ENCODE peak calls at places on chromosomes 6 and 20, in six cellular contexts. One of them, this sample, is unnamed.

GRCh38 chr6:39899540-39900295 is 34.5 kb downstream of the MOCS1 start:
- DNase-seq in astrocyte of the spinal cord: no peak
- DNase-seq in T-helper 2 cell treated with Interferon-gamma antibody and Interleukin-4, amounts not matched to agents 5 μg/mL and 100 μg/mL, for 36 hours: no peak
- DNase-seq in neural crest cell: no peak
- DNase-seq in ELR: peak; percentile 38
- DNase-seq in CD8-positive, alpha-beta T cell: no peak
- DNase-seq in this sample: no peak

GRCh38 chr6:149260214-149260874 is 57.2 kb upstream of the TAB2 start:
- DNase-seq in astrocyte of the spinal cord: no peak
- DNase-seq in T-helper 2 cell treated with Interferon-gamma antibody and Interleukin-4, amounts not matched to agents 5 μg/mL and 100 μg/mL, for 36 hours: no peak
- DNase-seq in neural crest cell: no peak
- DNase-seq in ELR: no peak
- DNase-seq in CD8-positive, alpha-beta T cell: no peak
- DNase-seq in this sample: no peak

GRCh38 chr6:16450285-16450684 is 211.9 kb downstream of the GMPR start:
- DNase-seq in astrocyte of the spinal cord: peak; percentile 80
- DNase-seq in T-helper 2 cell treated with Interferon-gamma antibody and Interleukin-4, amounts not matched to agents 5 μg/mL and 100 μg/mL, for 36 hours: no peak
- DNase-seq in neural crest cell: no peak
- DNase-seq in ELR: peak; percentile 92
- DNase-seq in CD8-positive, alpha-beta T cell: no peak
- DNase-seq in this sample: no peak

GRCh38 chr6:25754508-25754907 is at the start of gene SLC17A4:
- DNase-seq in astrocyte of the spinal cord: no peak
- DNase-seq in T-helper 2 cell treated with Interferon-gamma antibody and Interleukin-4, amounts not matched to agents 5 μg/mL and 100 μg/mL, for 36 hours: no peak
- DNase-seq in neural crest cell: no peak
- DNase-seq in ELR: no peak
- DNase-seq in CD8-positive, alpha-beta T cell: no peak
- DNase-seq in this sample: no peak

GRCh38 chr6:165800337-165800736 is 137.3 kb upstream of the PDE10A start:
- DNase-seq in astrocyte of the spinal cord: no peak
- DNase-seq in T-helper 2 cell treated with Interferon-gamma antibody and Interleukin-4, amounts not matched to agents 5 μg/mL and 100 μg/mL, for 36 hours: no peak
- DNase-seq in neural crest cell: no peak
- DNase-seq in ELR: no peak
- DNase-seq in CD8-positive, alpha-beta T cell: no peak
- DNase-seq in this sample: no peak

GRCh38 chr20:1803216-1804128 is 91.7 kb upstream of the SIRPA start:
- DNase-seq in astrocyte of the spinal cord: peak; percentile 57
- DNase-seq in T-helper 2 cell treated with Interferon-gamma antibody and Interleukin-4, amounts not matched to agents 5 μg/mL and 100 μg/mL, for 36 hours: peak; percentile 13
- DNase-seq in neural crest cell: peak; percentile 58
- DNase-seq in ELR: peak; percentile 45
- DNase-seq in CD8-positive, alpha-beta T cell: peak; percentile 10
- DNase-seq in this sample: peak; percentile 88

GRCh38 chr20:60104980-60105379 is 146.8 kb downstream of the CDH26 start:
- DNase-seq in astrocyte of the spinal cord: no peak
- DNase-seq in T-helper 2 cell treated with Interferon-gamma antibody and Interleukin-4, amounts not matched to agents 5 μg/mL and 100 μg/mL, for 36 hours: no peak
- DNase-seq in neural crest cell: no peak
- DNase-seq in ELR: no peak
- DNase-seq in CD8-positive, alpha-beta T cell: no peak
- DNase-seq in this sample: peak; percentile 83

GRCh38 chr6:26520840-26521484 is 17.2 kb upstream of the HMGN4 start:
- DNase-seq in astrocyte of the spinal cord: peak; percentile 88
- DNase-seq in T-helper 2 cell treated with Interferon-gamma antibody and Interleukin-4, amounts not matched to agents 5 μg/mL and 100 μg/mL, for 36 hours: peak; percentile 79
- DNase-seq in neural crest cell: peak; percentile 78
- DNase-seq in ELR: peak; percentile 86
- DNase-seq in CD8-positive, alpha-beta T cell: peak; percentile 86
- DNase-seq in this sample: peak; percentile 93

GRCh38 chr6:113328886-113329381 is 528.2 kb upstream of the MARCKS start:
- DNase-seq in astrocyte of the spinal cord: peak; percentile 77
- DNase-seq in T-helper 2 cell treated with Interferon-gamma antibody and Interleukin-4, amounts not matched to agents 5 μg/mL and 100 μg/mL, for 36 hours: no peak
- DNase-seq in neural crest cell: peak; percentile 5
- DNase-seq in ELR: no peak
- DNase-seq in CD8-positive, alpha-beta T cell: no peak
- DNase-seq in this sample: no peak

GRCh38 chr6:12875061-12875460 is 158.5 kb downstream of the PHACTR1 start:
- DNase-seq in astrocyte of the spinal cord: peak; percentile 18
- DNase-seq in T-helper 2 cell treated with Interferon-gamma antibody and Interleukin-4, amounts not matched to agents 5 μg/mL and 100 μg/mL, for 36 hours: no peak
- DNase-seq in neural crest cell: no peak
- DNase-seq in ELR: peak; percentile 97
- DNase-seq in CD8-positive, alpha-beta T cell: no peak
- DNase-seq in this sample: no peak

GRCh38 chr20:33010674-33011449 is 3.4 kb downstream of the BPIFB2 start:
- DNase-seq in astrocyte of the spinal cord: no peak
- DNase-seq in T-helper 2 cell treated with Interferon-gamma antibody and Interleukin-4, amounts not matched to agents 5 μg/mL and 100 μg/mL, for 36 hours: no peak
- DNase-seq in neural crest cell: no peak
- DNase-seq in ELR: no peak
- DNase-seq in CD8-positive, alpha-beta T cell: no peak
- DNase-seq in this sample: no peak

GRCh38 chr6:168302534-168302933 is 17.0 kb downstream of the DACT2 start:
- DNase-seq in astrocyte of the spinal cord: no peak
- DNase-seq in T-helper 2 cell treated with Interferon-gamma antibody and Interleukin-4, amounts not matched to agents 5 μg/mL and 100 μg/mL, for 36 hours: no peak
- DNase-seq in neural crest cell: no peak
- DNase-seq in ELR: no peak
- DNase-seq in CD8-positive, alpha-beta T cell: no peak
- DNase-seq in this sample: peak; percentile 73

GRCh38 chr6:109671721-109672120 is 19.3 kb downstream of the AK9 start:
- DNase-seq in astrocyte of the spinal cord: peak; percentile 49
- DNase-seq in T-helper 2 cell treated with Interferon-gamma antibody and Interleukin-4, amounts not matched to agents 5 μg/mL and 100 μg/mL, for 36 hours: no peak
- DNase-seq in neural crest cell: no peak
- DNase-seq in ELR: peak; percentile 64
- DNase-seq in CD8-positive, alpha-beta T cell: no peak
- DNase-seq in this sample: no peak

GRCh38 chr20:15138548-15139126 is 801.2 kb upstream of the FLRT3 start:
- DNase-seq in astrocyte of the spinal cord: no peak
- DNase-seq in T-helper 2 cell treated with Interferon-gamma antibody and Interleukin-4, amounts not matched to agents 5 μg/mL and 100 μg/mL, for 36 hours: no peak
- DNase-seq in neural crest cell: no peak
- DNase-seq in ELR: no peak
- DNase-seq in CD8-positive, alpha-beta T cell: no peak
- DNase-seq in this sample: no peak

GRCh38 chr6:88683734-88684133 is 279.7 kb downstream of the RNGTT start:
- DNase-seq in astrocyte of the spinal cord: peak; percentile 14
- DNase-seq in T-helper 2 cell treated with Interferon-gamma antibody and Interleukin-4, amounts not matched to agents 5 μg/mL and 100 μg/mL, for 36 hours: no peak
- DNase-seq in neural crest cell: no peak
- DNase-seq in ELR: peak; percentile 59
- DNase-seq in CD8-positive, alpha-beta T cell: no peak
- DNase-seq in this sample: no peak

GRCh38 chr6:117677553-117678131 is 2.4 kb downstream of the NUS1 start:
- DNase-seq in astrocyte of the spinal cord: no peak
- DNase-seq in T-helper 2 cell treated with Interferon-gamma antibody and Interleukin-4, amounts not matched to agents 5 μg/mL and 100 μg/mL, for 36 hours: no peak
- DNase-seq in neural crest cell: no peak
- DNase-seq in ELR: peak; percentile 47
- DNase-seq in CD8-positive, alpha-beta T cell: no peak
- DNase-seq in this sample: no peak

GRCh38 chr6:130020106-130020851 is 1.9 kb downstream of the L3MBTL3 start:
- DNase-seq in astrocyte of the spinal cord: peak; percentile 10
- DNase-seq in T-helper 2 cell treated with Interferon-gamma antibody and Interleukin-4, amounts not matched to agents 5 μg/mL and 100 μg/mL, for 36 hours: peak; percentile 26
- DNase-seq in neural crest cell: peak; percentile 9
- DNase-seq in ELR: peak; percentile 46
- DNase-seq in CD8-positive, alpha-beta T cell: peak; percentile 46
- DNase-seq in this sample: peak; percentile 68

GRCh38 chr20:39049148-39049547 is 87.0 kb downstream of the DHX35 start:
- DNase-seq in astrocyte of the spinal cord: no peak
- DNase-seq in T-helper 2 cell treated with Interferon-gamma antibody and Interleukin-4, amounts not matched to agents 5 μg/mL and 100 μg/mL, for 36 hours: no peak
- DNase-seq in neural crest cell: no peak
- DNase-seq in ELR: no peak
- DNase-seq in CD8-positive, alpha-beta T cell: no peak
- DNase-seq in this sample: peak; percentile 53

GRCh38 chr20:56636701-56637100 is 7.6 kb downstream of the TFAP2C start:
- DNase-seq in astrocyte of the spinal cord: peak; percentile 80
- DNase-seq in T-helper 2 cell treated with Interferon-gamma antibody and Interleukin-4, amounts not matched to agents 5 μg/mL and 100 μg/mL, for 36 hours: no peak
- DNase-seq in neural crest cell: no peak
- DNase-seq in ELR: peak; percentile 97
- DNase-seq in CD8-positive, alpha-beta T cell: no peak
- DNase-seq in this sample: no peak

GRCh38 chr6:157570104-157570503 is 189.1 kb downstream of the ZDHHC14 start:
- DNase-seq in astrocyte of the spinal cord: no peak
- DNase-seq in T-helper 2 cell treated with Interferon-gamma antibody and Interleukin-4, amounts not matched to agents 5 μg/mL and 100 μg/mL, for 36 hours: no peak
- DNase-seq in neural crest cell: no peak
- DNase-seq in ELR: no peak
- DNase-seq in CD8-positive, alpha-beta T cell: no peak
- DNase-seq in this sample: no peak

GRCh38 chr6:3408665-3409064 is 48.2 kb downstream of the SLC22A23 start:
- DNase-seq in astrocyte of the spinal cord: no peak
- DNase-seq in T-helper 2 cell treated with Interferon-gamma antibody and Interleukin-4, amounts not matched to agents 5 μg/mL and 100 μg/mL, for 36 hours: no peak
- DNase-seq in neural crest cell: no peak
- DNase-seq in ELR: no peak
- DNase-seq in CD8-positive, alpha-beta T cell: no peak
- DNase-seq in this sample: no peak

GRCh38 chr6:169986171-169986847 is 234.9 kb downstream of the ERMARD start:
- DNase-seq in astrocyte of the spinal cord: no peak
- DNase-seq in T-helper 2 cell treated with Interferon-gamma antibody and Interleukin-4, amounts not matched to agents 5 μg/mL and 100 μg/mL, for 36 hours: no peak
- DNase-seq in neural crest cell: no peak
- DNase-seq in ELR: no peak
- DNase-seq in CD8-positive, alpha-beta T cell: no peak
- DNase-seq in this sample: no peak

GRCh38 chr20:3795511-3796468 is at the start of gene CDC25B:
- DNase-seq in astrocyte of the spinal cord: peak; percentile 95
- DNase-seq in T-helper 2 cell treated with Interferon-gamma antibody and Interleukin-4, amounts not matched to agents 5 μg/mL and 100 μg/mL, for 36 hours: peak; percentile 90
- DNase-seq in neural crest cell: peak; percentile 82
- DNase-seq in ELR: peak; percentile 94
- DNase-seq in CD8-positive, alpha-beta T cell: peak; percentile 90
- DNase-seq in this sample: peak; percentile 97